ENCODE peak calls at places on chromosomes 3 and 15, in seven cellular contexts. One of them, this sample, is unnamed.

GRCh38 chr3:57959407-57960173 is 48.6 kb upstream of the FLNB start:
- DNase-seq in transverse colon: no peak
- DNase-seq in tibial artery: no peak
- DNase-seq in WERI-Rb-1: no peak
- DNase-seq in A673: peak; percentile 50
- DNase-seq in lower leg skin: peak; percentile 68
- DNase-seq in cardiac fibroblast: peak; percentile 72
- DNase-seq in this sample: peak; percentile 69

GRCh38 chr15:35168464-35168863 is 83.4 kb upstream of the NANOGP8 start:
- DNase-seq in transverse colon: no peak
- DNase-seq in tibial artery: no peak
- DNase-seq in WERI-Rb-1: no peak
- DNase-seq in A673: peak; percentile 70
- DNase-seq in lower leg skin: no peak
- DNase-seq in cardiac fibroblast: peak; percentile 80
- DNase-seq in this sample: no peak

GRCh38 chr3:147864754-147865354 is 455.7 kb downstream of the ZIC1 start:
- DNase-seq in transverse colon: no peak
- DNase-seq in tibial artery: no peak
- DNase-seq in WERI-Rb-1: no peak
- DNase-seq in A673: no peak
- DNase-seq in lower leg skin: no peak
- DNase-seq in cardiac fibroblast: peak; percentile 4
- DNase-seq in this sample: no peak

GRCh38 chr3:24161841-24162240 is 216.8 kb downstream of the NR1D2 start:
- DNase-seq in transverse colon: no peak
- DNase-seq in tibial artery: no peak
- DNase-seq in WERI-Rb-1: no peak
- DNase-seq in A673: no peak
- DNase-seq in lower leg skin: no peak
- DNase-seq in cardiac fibroblast: no peak
- DNase-seq in this sample: no peak

GRCh38 chr3:39178553-39178952 is 13.8 kb downstream of the XIRP1 start:
- DNase-seq in transverse colon: no peak
- DNase-seq in tibial artery: no peak
- DNase-seq in WERI-Rb-1: no peak
- DNase-seq in A673: no peak
- DNase-seq in lower leg skin: no peak
- DNase-seq in cardiac fibroblast: peak; percentile 68
- DNase-seq in this sample: no peak

GRCh38 chr15:64536244-64536836 is 76.0 kb downstream of the ZNF609 start:
- DNase-seq in transverse colon: no peak
- DNase-seq in tibial artery: no peak
- DNase-seq in WERI-Rb-1: no peak
- DNase-seq in A673: peak; percentile 58
- DNase-seq in lower leg skin: no peak
- DNase-seq in cardiac fibroblast: peak; percentile 88
- DNase-seq in this sample: peak; percentile 22

GRCh38 chr3:172542999-172543398 is 19.8 kb upstream of the TNFSF10 start:
- DNase-seq in transverse colon: no peak
- DNase-seq in tibial artery: no peak
- DNase-seq in WERI-Rb-1: no peak
- DNase-seq in A673: no peak
- DNase-seq in lower leg skin: no peak
- DNase-seq in cardiac fibroblast: no peak
- DNase-seq in this sample: no peak

GRCh38 chr3:15794842-15795562 is 2.8 kb downstream of the ANKRD28 start:
- DNase-seq in transverse colon: no peak
- DNase-seq in tibial artery: no peak
- DNase-seq in WERI-Rb-1: no peak
- DNase-seq in A673: no peak
- DNase-seq in lower leg skin: no peak
- DNase-seq in cardiac fibroblast: peak; percentile 54
- DNase-seq in this sample: no peak

GRCh38 chr15:100542290-100542689 is 13.5 kb upstream of the CERS3 start:
- DNase-seq in transverse colon: no peak
- DNase-seq in tibial artery: no peak
- DNase-seq in WERI-Rb-1: no peak
- DNase-seq in A673: no peak
- DNase-seq in lower leg skin: no peak
- DNase-seq in cardiac fibroblast: no peak
- DNase-seq in this sample: no peak

GRCh38 chr15:78625621-78626280 is 5.0 kb upstream of the CHRNA3 start:
- DNase-seq in transverse colon: no peak
- DNase-seq in tibial artery: peak; percentile 25
- DNase-seq in WERI-Rb-1: peak; percentile 72
- DNase-seq in A673: no peak
- DNase-seq in lower leg skin: no peak
- DNase-seq in cardiac fibroblast: no peak
- DNase-seq in this sample: no peak

GRCh38 chr3:71708478-71709098 is 16.6 kb downstream of the EIF4E3 start:
- DNase-seq in transverse colon: no peak
- DNase-seq in tibial artery: no peak
- DNase-seq in WERI-Rb-1: no peak
- DNase-seq in A673: no peak
- DNase-seq in lower leg skin: no peak
- DNase-seq in cardiac fibroblast: no peak
- DNase-seq in this sample: no peak

GRCh38 chr3:35659808-35660207 is 20.5 kb downstream of the ARPP21 start:
- DNase-seq in transverse colon: peak; percentile 13
- DNase-seq in tibial artery: no peak
- DNase-seq in WERI-Rb-1: peak; percentile 53
- DNase-seq in A673: peak; percentile 11
- DNase-seq in lower leg skin: no peak
- DNase-seq in cardiac fibroblast: no peak
- DNase-seq in this sample: peak; percentile 19

GRCh38 chr3:141115752-141116541 is 64.8 kb downstream of the SPSB4 start:
- DNase-seq in transverse colon: no peak
- DNase-seq in tibial artery: no peak
- DNase-seq in WERI-Rb-1: no peak
- DNase-seq in A673: no peak
- DNase-seq in lower leg skin: peak; percentile 42
- DNase-seq in cardiac fibroblast: peak; percentile 43
- DNase-seq in this sample: no peak

GRCh38 chr15:83571820-83572707 is 81.9 kb upstream of the ADAMTSL3 start:
- DNase-seq in transverse colon: no peak
- DNase-seq in tibial artery: no peak
- DNase-seq in WERI-Rb-1: no peak
- DNase-seq in A673: peak; percentile 65
- DNase-seq in lower leg skin: no peak
- DNase-seq in cardiac fibroblast: peak; percentile 52
- DNase-seq in this sample: no peak

GRCh38 chr15:42919794-42920280 is 741 bp downstream of the TTBK2 start:
- DNase-seq in transverse colon: peak; percentile 12
- DNase-seq in tibial artery: no peak
- DNase-seq in WERI-Rb-1: peak; percentile 26
- DNase-seq in A673: peak; percentile 58
- DNase-seq in lower leg skin: peak; percentile 35
- DNase-seq in cardiac fibroblast: peak; percentile 50
- DNase-seq in this sample: peak; percentile 44

GRCh38 chr3:113746955-113747718 is at the start of gene ATP6V1A:
- DNase-seq in transverse colon: peak; percentile 82
- DNase-seq in tibial artery: peak; percentile 86
- DNase-seq in WERI-Rb-1: peak; percentile 74
- DNase-seq in A673: peak; percentile 21
- DNase-seq in lower leg skin: peak; percentile 70
- DNase-seq in cardiac fibroblast: peak; percentile 30
- DNase-seq in this sample: peak; percentile 85

GRCh38 chr3:129421988-129422745 is 6.3 kb downstream of the EFCAB12 start:
- DNase-seq in transverse colon: no peak
- DNase-seq in tibial artery: peak; percentile 28
- DNase-seq in WERI-Rb-1: no peak
- DNase-seq in A673: no peak
- DNase-seq in lower leg skin: no peak
- DNase-seq in cardiac fibroblast: no peak
- DNase-seq in this sample: no peak

GRCh38 chr15:97966924-97967620 is 6.6 kb downstream of the ARRDC4 start:
- DNase-seq in transverse colon: no peak
- DNase-seq in tibial artery: no peak
- DNase-seq in WERI-Rb-1: no peak
- DNase-seq in A673: no peak
- DNase-seq in lower leg skin: no peak
- DNase-seq in cardiac fibroblast: no peak
- DNase-seq in this sample: no peak

GRCh38 chr3:66993082-66993481 is 5.0 kb upstream of the KBTBD8 start:
- DNase-seq in transverse colon: no peak
- DNase-seq in tibial artery: no peak
- DNase-seq in WERI-Rb-1: no peak
- DNase-seq in A673: no peak
- DNase-seq in lower leg skin: no peak
- DNase-seq in cardiac fibroblast: no peak
- DNase-seq in this sample: no peak

GRCh38 chr15:65361708-65362459 is 15.9 kb downstream of the IGDCC3 start:
- DNase-seq in transverse colon: no peak
- DNase-seq in tibial artery: no peak
- DNase-seq in WERI-Rb-1: no peak
- DNase-seq in A673: no peak
- DNase-seq in lower leg skin: no peak
- DNase-seq in cardiac fibroblast: no peak
- DNase-seq in this sample: no peak

GRCh38 chr15:31263751-31264533 is 62.7 kb upstream of the KLF13 start:
- DNase-seq in transverse colon: peak; percentile 91
- DNase-seq in tibial artery: peak; percentile 83
- DNase-seq in WERI-Rb-1: no peak
- DNase-seq in A673: peak; percentile 22
- DNase-seq in lower leg skin: peak; percentile 55
- DNase-seq in cardiac fibroblast: no peak
- DNase-seq in this sample: peak; percentile 91
- TF ChIP-seq CTCF in transverse colon: no peak
- TF ChIP-seq CTCF in tibial artery: no peak
- TF ChIP-seq CTCF in WERI-Rb-1: no peak
- TF ChIP-seq CTCF in A673: no peak
- TF ChIP-seq CTCF in lower leg skin: no peak
- TF ChIP-seq CTCF in cardiac fibroblast: no peak
- TF ChIP-seq CTCF in this sample: no peak

DNA sequence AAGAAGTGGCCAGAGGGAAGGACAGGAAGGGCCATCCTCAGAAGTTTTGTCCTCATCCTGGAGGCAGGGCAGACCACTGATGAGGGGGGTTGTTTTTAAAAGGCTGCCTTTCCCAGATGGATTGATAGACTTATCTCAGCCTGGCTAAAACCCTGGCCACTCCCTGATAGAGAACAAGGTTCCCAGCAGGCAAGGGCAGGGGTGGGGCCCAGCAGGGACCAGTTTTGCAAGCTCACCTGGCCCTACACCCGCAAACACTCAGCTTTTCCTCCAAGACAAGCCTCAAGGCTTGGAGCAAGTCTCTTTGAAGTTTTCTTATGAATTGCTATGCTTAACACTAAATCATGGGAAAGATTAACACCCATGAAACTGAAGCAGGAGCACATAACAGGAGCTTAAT is 9.1 kb downstream of the LIPC start:
- DNase-seq in transverse colon: peak; percentile 80
- DNase-seq in tibial artery: no peak
- DNase-seq in WERI-Rb-1: no peak
- DNase-seq in A673: no peak
- DNase-seq in lower leg skin: no peak
- DNase-seq in cardiac fibroblast: no peak
- DNase-seq in this sample: peak; percentile 89
- H3K4me3 ChIP-seq in transverse colon: no peak overlapping the region
- H3K4me3 ChIP-seq in tibial artery: no peak overlapping the region
- H3K4me3 ChIP-seq in WERI-Rb-1: no peak overlapping the region
- H3K4me3 ChIP-seq in A673: no peak overlapping the region
- H3K4me3 ChIP-seq in lower leg skin: no peak overlapping the region
- H3K4me3 ChIP-seq in cardiac fibroblast: no peak overlapping the region
- H3K4me3 ChIP-seq in this sample: no peak overlapping the region

GRCh38 chr3:32684800-32685603 is at the start of gene CNOT10:
- DNase-seq in transverse colon: peak; percentile 97
- DNase-seq in tibial artery: peak; percentile 96
- DNase-seq in WERI-Rb-1: peak; percentile 95
- DNase-seq in A673: peak; percentile 97
- DNase-seq in lower leg skin: peak; percentile 92
- DNase-seq in cardiac fibroblast: peak; percentile 90
- DNase-seq in this sample: peak; percentile 95
- TF ChIP-seq CTCF in transverse colon: peak; percentile 10
- TF ChIP-seq CTCF in tibial artery: peak; percentile 36
- TF ChIP-seq CTCF in WERI-Rb-1: no peak
- TF ChIP-seq CTCF in A673: no peak
- TF ChIP-seq CTCF in lower leg skin: no peak
- TF ChIP-seq CTCF in cardiac fibroblast: no peak
- TF ChIP-seq CTCF in this sample: no peak

DNA sequence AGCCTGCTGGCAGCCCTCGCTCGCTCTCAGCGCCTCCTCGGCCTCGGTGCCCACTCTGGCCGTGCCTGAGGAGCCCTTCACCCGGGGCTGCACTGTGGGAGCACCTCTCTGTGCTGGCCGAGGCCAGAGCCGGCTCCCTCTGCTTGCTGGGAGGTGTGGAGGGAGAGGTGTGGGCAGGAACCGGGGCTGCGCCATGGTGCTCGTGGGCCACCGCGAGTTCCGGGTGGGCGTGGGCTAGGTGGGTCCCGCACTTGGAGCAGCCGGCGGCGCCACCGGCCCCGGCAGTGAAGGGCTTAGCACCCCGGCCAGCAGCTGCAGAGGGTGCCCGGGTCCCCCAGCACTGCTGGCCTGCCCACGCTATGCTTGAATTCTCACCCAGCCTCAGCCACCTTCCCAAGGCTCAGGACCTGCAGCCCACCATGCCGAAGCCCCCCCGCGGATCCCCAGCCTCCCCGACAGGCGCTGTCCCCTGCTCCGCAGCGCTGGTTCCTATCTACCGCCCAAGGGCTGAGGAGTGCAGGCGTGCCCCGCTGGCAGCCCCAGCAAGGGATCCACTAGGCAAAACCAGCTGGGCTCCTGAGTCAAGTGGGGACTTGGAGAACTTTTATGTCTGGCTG is 863.3 kb downstream of the IGSF11 start:
- DNase-seq in transverse colon: no peak
- DNase-seq in tibial artery: no peak
- DNase-seq in WERI-Rb-1: no peak
- DNase-seq in A673: no peak
- DNase-seq in lower leg skin: no peak
- DNase-seq in cardiac fibroblast: no peak
- DNase-seq in this sample: no peak
- H3K4me3 ChIP-seq in transverse colon: no peak overlapping the region
- H3K4me3 ChIP-seq in tibial artery: no peak overlapping the region
- H3K4me3 ChIP-seq in WERI-Rb-1: no peak overlapping the region
- H3K4me3 ChIP-seq in A673: no peak overlapping the region
- H3K4me3 ChIP-seq in lower leg skin: no peak overlapping the region
- H3K4me3 ChIP-seq in cardiac fibroblast: no peak overlapping the region
- H3K4me3 ChIP-seq in this sample: no peak overlapping the region